ENCODE peak calls at places on chromosomes 1 and 21, in ten cellular contexts. J is AG04450; C is hepatocyte; Z is lower leg skin; N is tibial artery; B is left ventricle myocardium inferior; S is neuronal stem cell; Y is CD4-positive, CD25-positive, alpha-beta regulatory T cell; X is right cardiac atrium; V is prostate gland. M is an unnamed sample.

GRCh38 chr1:101996830-101997485 is at the start of gene OLFM3:
- DNase-seq in J (no peak), C (peak), Z (no peak), N (no peak), B (no peak), S (peak), Y (no peak), X (peak), V (no peak), M (peak)

GRCh38 chr1:174497461-174497860 is 49.7 kb downstream of the GPR52 start:
- DNase-seq in J (no peak), C (no peak), Z (no peak), N (no peak), B (no peak), S (peak), Y (no peak), X (no peak), V (no peak), M (no peak)

GRCh38 chr1:56255516-56256181 is 323.7 kb downstream of the PLPP3 start:
- DNase-seq in J (peak), C (peak), Z (peak), N (peak), B (peak), S (no peak), Y (no peak), X (peak), V (no peak), M (peak)

GRCh38 chr1:42982641-42983040 is 24.0 kb upstream of the SLC2A1 start:
- DNase-seq in J (no peak), C (no peak), Z (no peak), N (no peak), B (no peak), S (no peak), Y (no peak), X (no peak), V (no peak), M (no peak)

GRCh38 chr21:38308010-38308784 is 51.4 kb downstream of the KCNJ15 start:
- DNase-seq in J (no peak), C (no peak), Z (no peak), N (no peak), B (no peak), S (no peak), Y (no peak), X (no peak), V (no peak), M (no peak)

GRCh38 chr1:58909162-58909560 is 125.3 kb upstream of the JUN start:
- DNase-seq in J (no peak), C (no peak), Z (no peak), N (no peak), B (no peak), S (no peak), Y (no peak), X (no peak), V (no peak), M (peak)

GRCh38 chr1:166902279-166902678 is 26.2 kb upstream of the TADA1 start:
- DNase-seq in J (no peak), C (no peak), Z (no peak), N (no peak), B (no peak), S (no peak), Y (no peak), X (no peak), V (no peak), M (peak)

GRCh38 chr21:18705971-18706370 is 302.4 kb upstream of the TMPRSS15 start:
- DNase-seq in J (no peak), C (no peak), Z (no peak), N (no peak), B (no peak), S (no peak), Y (no peak), X (no peak), V (no peak), M (no peak)

GRCh38 chr1:150366416-150367296 is 2.7 kb downstream of the RPRD2 start:
- DNase-seq in J (no peak), C (no peak), Z (peak), N (no peak), B (no peak), S (no peak), Y (no peak), X (no peak), V (no peak), M (no peak)

GRCh38 chr1:161214374-161214773 is 721 bp upstream of the FCER1G start:
- DNase-seq in J (no peak), C (no peak), Z (no peak), N (no peak), B (no peak), S (no peak), Y (no peak), X (peak), V (no peak), M (no peak)

GRCh38 chr1:84374991-84375838 is 23.1 kb upstream of the DNASE2B start:
- DNase-seq in J (no peak), C (no peak), Z (no peak), N (no peak), B (no peak), S (no peak), Y (no peak), X (no peak), V (no peak), M (peak)

GRCh38 chr1:179083031-179083345 is 1.1 kb downstream of the TOR3A start:
- DNase-seq in J (no peak), C (no peak), Z (no peak), N (no peak), B (no peak), S (no peak), Y (no peak), X (no peak), V (no peak), M (peak)

GRCh38 chr1:53316058-53316741 is 11.7 kb downstream of the LRP8 start:
- DNase-seq in J (no peak), C (peak), Z (no peak), N (no peak), B (no peak), S (no peak), Y (no peak), X (no peak), V (no peak), M (no peak)

GRCh38 chr1:52739699-52740467 is 13.6 kb downstream of the ZYG11B start:
- DNase-seq in J (no peak), C (no peak), Z (no peak), N (no peak), B (no peak), S (no peak), Y (no peak), X (no peak), V (no peak), M (no peak)

GRCh38 chr21:37821791-37822450 is 94.3 kb downstream of the KCNJ6 start:
- DNase-seq in J (no peak), C (no peak), Z (no peak), N (no peak), B (no peak), S (no peak), Y (no peak), X (no peak), V (no peak), M (no peak)

GRCh38 chr21:43767980-43768867 is 7.9 kb downstream of the CSTB start:
- DNase-seq in J (peak), C (peak), Z (peak), N (no peak), B (no peak), S (no peak), Y (no peak), X (peak), V (no peak), M (peak)

GRCh38 chr1:43774359-43774758 is 67.0 kb downstream of the ST3GAL3 start:
- DNase-seq in J (peak), C (no peak), Z (no peak), N (no peak), B (no peak), S (no peak), Y (no peak), X (no peak), V (no peak), M (no peak)

GRCh38 chr1:10220200-10220599 is 9.8 kb downstream of the KIF1B start:
- DNase-seq in J (no peak), C (no peak), Z (no peak), N (no peak), B (no peak), S (no peak), Y (no peak), X (no peak), V (no peak), M (no peak)

DNA sequence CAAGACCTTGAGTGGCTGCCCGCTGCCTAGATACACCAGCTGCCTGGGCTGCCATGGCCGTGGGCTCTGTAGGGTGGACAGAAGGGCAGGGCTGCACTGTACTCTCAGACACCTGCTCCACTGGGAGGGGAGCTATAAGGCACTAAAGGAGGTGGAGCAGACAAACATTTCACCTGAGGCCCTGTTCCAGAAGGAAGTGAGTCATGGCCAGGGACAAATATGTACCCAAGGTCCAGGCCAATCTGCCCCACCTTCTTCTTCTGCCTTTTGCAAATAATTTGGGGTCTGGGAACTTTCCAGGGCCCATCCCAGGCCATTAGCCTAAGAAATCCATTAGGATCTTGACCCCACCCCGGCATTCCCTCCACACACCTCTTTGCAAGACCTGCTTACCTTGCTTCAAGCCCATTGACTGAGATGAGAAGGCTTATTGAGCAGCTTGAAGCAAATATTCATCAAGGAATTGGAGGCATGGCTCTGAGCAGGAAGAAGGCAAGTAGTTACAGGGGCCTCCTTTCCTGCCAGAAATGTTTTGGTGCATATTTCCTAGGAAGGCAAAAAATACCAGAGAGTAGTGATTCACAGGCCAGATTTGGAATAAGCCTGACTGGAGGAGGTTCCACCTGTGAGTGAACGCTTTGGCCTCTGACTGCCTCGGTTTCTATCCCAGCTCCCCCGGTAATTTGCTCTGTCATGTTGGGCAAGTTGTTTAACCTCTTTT is at the start of gene CAPN8:
- DNase-seq in J (no peak), C (peak), Z (no peak), N (no peak), B (no peak), S (no peak), Y (no peak), X (no peak), V (peak), M (no peak)
- H3K4me3 ChIP-seq in J (no peak), C (no peak), Z (no peak), N (no peak), B (no peak), S (no peak), Y (no peak), X (no peak), V (no peak), M (no peak)

GRCh38 chr1:207887542-207887941 is 23.4 kb downstream of the CD34 start:
- DNase-seq in J (no peak), C (no peak), Z (no peak), N (no peak), B (no peak), S (no peak), Y (no peak), X (no peak), V (no peak), M (no peak)
- H3K4me3 ChIP-seq in J (no peak), C (no peak), Z (no peak), N (no peak), B (no peak), S (no peak), Y (no peak), X (no peak), V (no peak), M (no peak)

DNA sequence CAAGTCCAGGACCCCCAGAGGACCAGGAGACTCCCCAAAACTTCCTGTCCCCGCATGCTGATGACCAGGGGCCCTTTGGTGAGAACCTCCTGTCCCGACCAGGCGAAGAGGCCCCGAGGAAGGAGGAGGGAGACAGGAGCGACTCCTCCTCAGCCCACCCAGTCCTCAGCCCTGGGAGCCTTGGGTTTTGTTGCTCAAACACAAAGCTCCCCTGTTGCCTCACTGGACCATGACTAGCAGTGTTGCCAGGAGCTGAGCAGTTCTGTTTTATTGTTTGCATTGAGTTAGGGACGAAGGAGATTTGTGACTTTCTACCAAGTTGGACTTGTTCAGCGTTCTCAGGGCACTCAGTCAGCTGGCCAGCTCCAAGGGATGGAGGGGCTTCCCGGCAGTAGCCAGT is 10.0 kb downstream of the UMODL1 start:
- DNase-seq in J (no peak), C (peak), Z (no peak), N (no peak), B (no peak), S (no peak), Y (no peak), X (no peak), V (no peak), M (peak)
- H3K4me3 ChIP-seq in J (no peak), C (no peak), Z (no peak), N (no peak), B (no peak), S (no peak), Y (no peak), X (no peak), V (no peak), M (no peak)

GRCh38 chr1:15151377-15151806 is 2.2 kb upstream of the TMEM51 start:
- DNase-seq in J (no peak), C (peak), Z (no peak), N (no peak), B (no peak), S (no peak), Y (no peak), X (no peak), V (no peak), M (no peak)

GRCh38 chr1:15153184-15153841 is at the start of gene TMEM51:
- DNase-seq in J (no peak), C (peak), Z (peak), N (peak), B (peak), S (peak), Y (no peak), X (peak), V (peak), M (peak)

GRCh38 chr1:15153842-15154479 is 414 bp downstream of the TMEM51 start:
- DNase-seq in J (no peak), C (peak), Z (peak), N (peak), B (peak), S (peak), Y (no peak), X (peak), V (peak), M (peak)

GRCh38 chr1:15151871-15152270 is 1.7 kb upstream of the TMEM51 start:
- DNase-seq in J (no peak), C (no peak), Z (no peak), N (no peak), B (no peak), S (no peak), Y (no peak), X (no peak), V (no peak), M (no peak)

GRCh38 chr1:15152318-15153183 is 996 bp upstream of the TMEM51 start:
- DNase-seq in J (peak), C (peak), Z (peak), N (peak), B (peak), S (peak), Y (no peak), X (peak), V (peak), M (peak)
- H3K4me3 ChIP-seq in J (peak), C (peak), Z (peak), N (peak), B (peak), S (peak), Y (no peak), X (peak), V (peak), M (peak)

DNA sequence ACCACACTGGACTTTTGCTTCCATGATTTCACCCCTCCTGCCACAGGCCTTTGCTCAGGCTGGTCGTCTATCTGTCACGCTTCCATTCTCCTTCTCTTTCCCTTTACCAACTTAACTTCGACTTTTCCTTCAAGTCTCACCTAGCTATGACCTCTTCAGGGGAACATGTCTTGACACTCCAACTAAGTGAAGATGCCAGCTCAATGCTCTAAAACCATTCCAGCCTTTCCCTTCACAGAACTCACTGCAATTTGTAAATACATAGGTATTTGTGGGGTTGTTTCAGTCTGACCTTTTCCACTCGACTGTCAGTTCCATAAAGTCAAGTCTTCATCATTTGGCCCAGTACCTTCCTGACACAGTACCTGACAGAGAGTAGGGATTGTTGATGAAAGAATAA is 358.6 kb upstream of the CAMK1G start:
- DNase-seq in J (no peak), C (no peak), Z (no peak), N (no peak), B (no peak), S (no peak), Y (no peak), X (no peak), V (no peak), M (no peak)
- H3K4me3 ChIP-seq in J (no peak), C (no peak), Z (no peak), N (no peak), B (no peak), S (no peak), Y (no peak), X (no peak), V (no peak), M (no peak)

DNA sequence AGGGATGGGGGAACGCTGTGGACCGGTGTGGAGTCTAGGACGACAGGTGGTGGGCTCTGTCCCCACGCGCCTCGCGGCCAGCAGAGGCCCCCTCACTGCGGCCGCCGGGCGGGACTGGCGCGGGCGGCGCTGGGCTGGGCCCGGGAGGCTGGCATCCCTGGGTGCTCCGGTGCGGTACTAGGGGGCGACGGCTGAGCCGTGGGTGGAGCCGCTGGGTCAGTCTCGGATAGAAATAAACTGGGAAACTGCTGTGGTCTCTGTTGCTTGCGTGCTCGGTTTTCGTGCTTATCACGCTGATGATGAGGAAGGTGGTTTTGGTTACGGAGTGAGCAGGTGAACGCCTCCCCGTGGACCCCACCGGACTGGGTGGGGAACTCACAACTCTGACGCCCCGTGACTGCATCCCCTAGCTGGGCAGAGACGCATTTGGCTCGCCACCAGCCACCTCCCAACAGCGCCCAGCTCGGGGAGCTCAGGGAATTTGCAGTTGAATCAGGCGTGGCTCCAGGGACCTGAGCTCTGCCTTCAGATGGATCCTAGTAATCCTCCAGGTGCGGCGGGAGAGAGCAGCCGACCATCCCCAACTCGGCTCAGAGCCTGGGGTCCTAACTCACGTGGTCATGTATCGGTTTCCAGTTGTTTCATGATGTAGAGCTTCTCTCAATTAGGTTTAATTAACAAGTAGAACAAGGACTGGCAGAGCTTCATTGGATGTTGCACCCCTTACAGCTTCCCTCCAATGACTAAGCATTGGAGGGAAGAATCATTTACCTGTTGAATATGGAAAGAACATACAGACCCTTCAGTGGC is 32.1 kb downstream of the HSD17B7 start:
- DNase-seq in J (no peak), C (peak), Z (no peak), N (peak), B (no peak), S (peak), Y (no peak), X (peak), V (peak), M (peak)
- H3K4me3 ChIP-seq in J (peak), C (peak), Z (no peak), N (peak), B (peak), S (peak), Y (peak), X (peak), V (peak), M (peak)

GRCh38 chr1:26677306-26678115 is 18.3 kb upstream of the ARID1A start:
- DNase-seq in J (no peak), C (peak), Z (peak), N (peak), B (peak), S (no peak), Y (peak), X (peak), V (peak), M (peak)
- H3K4me3 ChIP-seq in J (peak), C (no peak), Z (no peak), N (no peak), B (peak), S (no peak), Y (peak), X (peak), V (no peak), M (no peak)

M was measured in cardiac muscle cell.